ENCODE peak calls at places on chromosomes 13 and 19, in ten cellular contexts. One of them, this sample, is unnamed.

GRCh38 chr19:46828484-46828883 is 22.2 kb downstream of the AP2S1 start:
- DNase-seq in omental fat pad: no peak
- DNase-seq in HS-27A: no peak
- DNase-seq in left lung: no peak
- DNase-seq in cardiac fibroblast: no peak
- DNase-seq in activated CD8-positive, alpha-beta memory T cell treated with anti-CD3 and anti-CD28 coated beads for 48 hours: peak; percentile 20
- DNase-seq in A172: no peak
- DNase-seq in amygdala: no peak
- DNase-seq in Calu3: no peak
- DNase-seq in mucosa of gallbladder: no peak
- DNase-seq in this sample: no peak

GRCh38 chr13:51861728-51862300 is at the start of gene CCDC70:
- DNase-seq in cardiac fibroblast: no peak
- DNase-seq in amygdala: no peak
- DNase-seq in HS-27A: no peak
- DNase-seq in mucosa of gallbladder: no peak
- DNase-seq in A172: peak; percentile 36
- DNase-seq in Calu3: no peak
- DNase-seq in omental fat pad: no peak
- DNase-seq in activated CD8-positive, alpha-beta memory T cell treated with anti-CD3 and anti-CD28 coated beads for 48 hours: peak; percentile 23
- DNase-seq in left lung: no peak
- DNase-seq in this sample: no peak

GRCh38 chr19:12194827-12195500 is 32.1 kb downstream of the ZNF136 start:
- DNase-seq in HS-27A: no peak
- DNase-seq in mucosa of gallbladder: peak; percentile 93
- DNase-seq in omental fat pad: peak; percentile 82
- DNase-seq in Calu3: no peak
- DNase-seq in cardiac fibroblast: peak; percentile 74
- DNase-seq in left lung: peak; percentile 87
- DNase-seq in A172: no peak
- DNase-seq in activated CD8-positive, alpha-beta memory T cell treated with anti-CD3 and anti-CD28 coated beads for 48 hours: peak; percentile 51
- DNase-seq in amygdala: peak; percentile 85
- DNase-seq in this sample: peak; percentile 11

GRCh38 chr13:113508531-113509254 is 18.2 kb upstream of the DCUN1D2 start:
- DNase-seq in left lung: peak; percentile 70
- DNase-seq in mucosa of gallbladder: no peak
- DNase-seq in A172: no peak
- DNase-seq in amygdala: no peak
- DNase-seq in Calu3: no peak
- DNase-seq in omental fat pad: no peak
- DNase-seq in cardiac fibroblast: no peak
- DNase-seq in activated CD8-positive, alpha-beta memory T cell treated with anti-CD3 and anti-CD28 coated beads for 48 hours: no peak
- DNase-seq in HS-27A: no peak
- DNase-seq in this sample: no peak

GRCh38 chr13:68715651-68716050 is 1392.0 kb upstream of the ATXN8OS start:
- DNase-seq in left lung: no peak
- DNase-seq in omental fat pad: no peak
- DNase-seq in mucosa of gallbladder: no peak
- DNase-seq in activated CD8-positive, alpha-beta memory T cell treated with anti-CD3 and anti-CD28 coated beads for 48 hours: no peak
- DNase-seq in HS-27A: no peak
- DNase-seq in cardiac fibroblast: no peak
- DNase-seq in amygdala: no peak
- DNase-seq in Calu3: no peak
- DNase-seq in A172: no peak
- DNase-seq in this sample: no peak

GRCh38 chr19:33064778-33065550 is at the start of gene RHPN2:
- DNase-seq in left lung: peak; percentile 85
- DNase-seq in mucosa of gallbladder: peak; percentile 62
- DNase-seq in cardiac fibroblast: peak; percentile 81
- DNase-seq in A172: peak; percentile 61
- DNase-seq in Calu3: peak; percentile 80
- DNase-seq in HS-27A: no peak
- DNase-seq in activated CD8-positive, alpha-beta memory T cell treated with anti-CD3 and anti-CD28 coated beads for 48 hours: peak; percentile 45
- DNase-seq in omental fat pad: no peak
- DNase-seq in amygdala: peak; percentile 14
- DNase-seq in this sample: peak; percentile 82

GRCh38 chr13:60112771-60113170 is 51.0 kb downstream of the DIAPH3 start:
- DNase-seq in Calu3: no peak
- DNase-seq in A172: no peak
- DNase-seq in HS-27A: no peak
- DNase-seq in activated CD8-positive, alpha-beta memory T cell treated with anti-CD3 and anti-CD28 coated beads for 48 hours: no peak
- DNase-seq in omental fat pad: no peak
- DNase-seq in amygdala: no peak
- DNase-seq in cardiac fibroblast: no peak
- DNase-seq in left lung: no peak
- DNase-seq in mucosa of gallbladder: no peak
- DNase-seq in this sample: peak; percentile 7

GRCh38 chr19:35114656-35115537 is 726 bp upstream of the FXYD3 start:
- DNase-seq in Calu3: peak; percentile 85
- DNase-seq in left lung: peak; percentile 86
- DNase-seq in amygdala: peak; percentile 85
- DNase-seq in activated CD8-positive, alpha-beta memory T cell treated with anti-CD3 and anti-CD28 coated beads for 48 hours: peak; percentile 76
- DNase-seq in HS-27A: peak; percentile 62
- DNase-seq in A172: peak; percentile 45
- DNase-seq in cardiac fibroblast: peak; percentile 67
- DNase-seq in omental fat pad: peak; percentile 83
- DNase-seq in mucosa of gallbladder: peak; percentile 59
- DNase-seq in this sample: peak; percentile 80

GRCh38 chr19:13066933-13067831 is 35.5 kb downstream of the LYL1 start:
- DNase-seq in HS-27A: no peak
- DNase-seq in amygdala: no peak
- DNase-seq in left lung: no peak
- DNase-seq in A172: no peak
- DNase-seq in mucosa of gallbladder: no peak
- DNase-seq in Calu3: no peak
- DNase-seq in activated CD8-positive, alpha-beta memory T cell treated with anti-CD3 and anti-CD28 coated beads for 48 hours: no peak
- DNase-seq in omental fat pad: no peak
- DNase-seq in cardiac fibroblast: peak; percentile 30
- DNase-seq in this sample: no peak

GRCh38 chr13:112968380-112968909 is 569 bp upstream of the MCF2L start:
- DNase-seq in mucosa of gallbladder: peak; percentile 57
- DNase-seq in omental fat pad: no peak
- DNase-seq in Calu3: peak; percentile 16
- DNase-seq in left lung: peak; percentile 84
- DNase-seq in activated CD8-positive, alpha-beta memory T cell treated with anti-CD3 and anti-CD28 coated beads for 48 hours: no peak
- DNase-seq in cardiac fibroblast: no peak
- DNase-seq in amygdala: no peak
- DNase-seq in A172: no peak
- DNase-seq in HS-27A: no peak
- DNase-seq in this sample: no peak

GRCh38 chr13:93797463-93797862 is 570.9 kb downstream of the GPC6 start:
- DNase-seq in left lung: no peak
- DNase-seq in A172: no peak
- DNase-seq in activated CD8-positive, alpha-beta memory T cell treated with anti-CD3 and anti-CD28 coated beads for 48 hours: no peak
- DNase-seq in amygdala: no peak
- DNase-seq in cardiac fibroblast: no peak
- DNase-seq in omental fat pad: no peak
- DNase-seq in HS-27A: no peak
- DNase-seq in Calu3: no peak
- DNase-seq in mucosa of gallbladder: no peak
- DNase-seq in this sample: no peak

GRCh38 chr19:35298561-35298972 is 6.6 kb downstream of the MAG start:
- DNase-seq in amygdala: no peak
- DNase-seq in cardiac fibroblast: no peak
- DNase-seq in Calu3: no peak
- DNase-seq in mucosa of gallbladder: no peak
- DNase-seq in A172: no peak
- DNase-seq in HS-27A: no peak
- DNase-seq in omental fat pad: no peak
- DNase-seq in activated CD8-positive, alpha-beta memory T cell treated with anti-CD3 and anti-CD28 coated beads for 48 hours: no peak
- DNase-seq in left lung: no peak
- DNase-seq in this sample: no peak

GRCh38 chr19:56217039-56217949 is 15.2 kb downstream of the ZSCAN5C start:
- DNase-seq in omental fat pad: no peak
- DNase-seq in amygdala: no peak
- DNase-seq in A172: no peak
- DNase-seq in activated CD8-positive, alpha-beta memory T cell treated with anti-CD3 and anti-CD28 coated beads for 48 hours: no peak
- DNase-seq in cardiac fibroblast: peak; percentile 38
- DNase-seq in HS-27A: no peak
- DNase-seq in left lung: no peak
- DNase-seq in Calu3: peak; percentile 16
- DNase-seq in mucosa of gallbladder: no peak
- DNase-seq in this sample: peak; percentile 26

GRCh38 chr19:17370026-17370587 is 7.0 kb downstream of the PLVAP start:
- DNase-seq in activated CD8-positive, alpha-beta memory T cell treated with anti-CD3 and anti-CD28 coated beads for 48 hours: no peak
- DNase-seq in HS-27A: no peak
- DNase-seq in Calu3: no peak
- DNase-seq in A172: peak; percentile 37
- DNase-seq in mucosa of gallbladder: no peak
- DNase-seq in omental fat pad: no peak
- DNase-seq in amygdala: no peak
- DNase-seq in cardiac fibroblast: peak; percentile 94
- DNase-seq in left lung: no peak
- DNase-seq in this sample: no peak

GRCh38 chr19:8506402-8506957 is 4.0 kb upstream of the PRAM1 start:
- DNase-seq in HS-27A: no peak
- DNase-seq in Calu3: no peak
- DNase-seq in omental fat pad: no peak
- DNase-seq in mucosa of gallbladder: no peak
- DNase-seq in cardiac fibroblast: no peak
- DNase-seq in amygdala: no peak
- DNase-seq in A172: peak; percentile 35
- DNase-seq in left lung: no peak
- DNase-seq in activated CD8-positive, alpha-beta memory T cell treated with anti-CD3 and anti-CD28 coated beads for 48 hours: no peak
- DNase-seq in this sample: no peak

GRCh38 chr13:41649659-41650058 is 192.3 kb downstream of the RGCC start:
- DNase-seq in Calu3: no peak
- DNase-seq in HS-27A: no peak
- DNase-seq in activated CD8-positive, alpha-beta memory T cell treated with anti-CD3 and anti-CD28 coated beads for 48 hours: no peak
- DNase-seq in mucosa of gallbladder: no peak
- DNase-seq in amygdala: no peak
- DNase-seq in A172: no peak
- DNase-seq in omental fat pad: no peak
- DNase-seq in left lung: no peak
- DNase-seq in cardiac fibroblast: peak; percentile 28
- DNase-seq in this sample: peak; percentile 7

GRCh38 chr19:28258794-28259193 is 954.2 kb downstream of the UQCRFS1 start:
- DNase-seq in mucosa of gallbladder: no peak
- DNase-seq in Calu3: no peak
- DNase-seq in cardiac fibroblast: no peak
- DNase-seq in HS-27A: no peak
- DNase-seq in A172: no peak
- DNase-seq in left lung: no peak
- DNase-seq in activated CD8-positive, alpha-beta memory T cell treated with anti-CD3 and anti-CD28 coated beads for 48 hours: no peak
- DNase-seq in omental fat pad: no peak
- DNase-seq in amygdala: no peak
- DNase-seq in this sample: no peak

GRCh38 chr13:38819053-38819452 is 132.2 kb downstream of the FREM2 start:
- DNase-seq in A172: no peak
- DNase-seq in Calu3: no peak
- DNase-seq in mucosa of gallbladder: no peak
- DNase-seq in activated CD8-positive, alpha-beta memory T cell treated with anti-CD3 and anti-CD28 coated beads for 48 hours: no peak
- DNase-seq in left lung: no peak
- DNase-seq in amygdala: peak; percentile 5
- DNase-seq in cardiac fibroblast: no peak
- DNase-seq in omental fat pad: no peak
- DNase-seq in HS-27A: no peak
- DNase-seq in this sample: no peak

GRCh38 chr13:75855847-75856246 is 219.7 kb downstream of the LMO7 start:
- DNase-seq in amygdala: no peak
- DNase-seq in omental fat pad: no peak
- DNase-seq in activated CD8-positive, alpha-beta memory T cell treated with anti-CD3 and anti-CD28 coated beads for 48 hours: no peak
- DNase-seq in HS-27A: no peak
- DNase-seq in A172: no peak
- DNase-seq in mucosa of gallbladder: no peak
- DNase-seq in Calu3: no peak
- DNase-seq in left lung: no peak
- DNase-seq in cardiac fibroblast: no peak
- DNase-seq in this sample: no peak

GRCh38 chr19:35331551-35332214 is 2.7 kb downstream of the CD22 start:
- DNase-seq in cardiac fibroblast: no peak
- DNase-seq in A172: no peak
- DNase-seq in HS-27A: no peak
- DNase-seq in Calu3: no peak
- DNase-seq in amygdala: no peak
- DNase-seq in mucosa of gallbladder: no peak
- DNase-seq in activated CD8-positive, alpha-beta memory T cell treated with anti-CD3 and anti-CD28 coated beads for 48 hours: no peak
- DNase-seq in omental fat pad: no peak
- DNase-seq in left lung: peak; percentile 41
- DNase-seq in this sample: no peak

GRCh38 chr13:24511019-24511823 is 1.4 kb downstream of the PARP4 start:
- DNase-seq in amygdala: no peak
- DNase-seq in A172: peak; percentile 90
- DNase-seq in omental fat pad: no peak
- DNase-seq in left lung: no peak
- DNase-seq in HS-27A: peak; percentile 42
- DNase-seq in Calu3: peak; percentile 60
- DNase-seq in mucosa of gallbladder: peak; percentile 41
- DNase-seq in activated CD8-positive, alpha-beta memory T cell treated with anti-CD3 and anti-CD28 coated beads for 48 hours: peak; percentile 49
- DNase-seq in cardiac fibroblast: peak; percentile 82
- DNase-seq in this sample: peak; percentile 78

GRCh38 chr13:60397693-60398437 is 845 bp downstream of the TDRD3 start:
- DNase-seq in cardiac fibroblast: peak; percentile 78
- DNase-seq in amygdala: peak; percentile 57
- DNase-seq in A172: peak; percentile 37
- DNase-seq in activated CD8-positive, alpha-beta memory T cell treated with anti-CD3 and anti-CD28 coated beads for 48 hours: peak; percentile 29
- DNase-seq in left lung: peak; percentile 93
- DNase-seq in mucosa of gallbladder: peak; percentile 41
- DNase-seq in omental fat pad: peak; percentile 25
- DNase-seq in HS-27A: peak; percentile 29
- DNase-seq in Calu3: peak; percentile 10
- DNase-seq in this sample: peak; percentile 53

GRCh38 chr19:45752639-45753038 is 16.4 kb downstream of the SIX5 start:
- DNase-seq in HS-27A: no peak
- DNase-seq in omental fat pad: no peak
- DNase-seq in left lung: no peak
- DNase-seq in activated CD8-positive, alpha-beta memory T cell treated with anti-CD3 and anti-CD28 coated beads for 48 hours: no peak
- DNase-seq in cardiac fibroblast: no peak
- DNase-seq in mucosa of gallbladder: no peak
- DNase-seq in Calu3: no peak
- DNase-seq in A172: no peak
- DNase-seq in amygdala: no peak
- DNase-seq in this sample: no peak

GRCh38 chr13:109336730-109337129 is 449.7 kb downstream of the IRS2 start:
- DNase-seq in amygdala: no peak
- DNase-seq in A172: peak; percentile 73
- DNase-seq in omental fat pad: no peak
- DNase-seq in HS-27A: peak; percentile 53
- DNase-seq in Calu3: no peak
- DNase-seq in cardiac fibroblast: peak; percentile 73
- DNase-seq in mucosa of gallbladder: no peak
- DNase-seq in left lung: no peak
- DNase-seq in activated CD8-positive, alpha-beta memory T cell treated with anti-CD3 and anti-CD28 coated beads for 48 hours: no peak
- DNase-seq in this sample: peak; percentile 17

GRCh38 chr13:84821261-84821660 is 939.0 kb upstream of the SLITRK1 start:
- DNase-seq in mucosa of gallbladder: no peak
- DNase-seq in cardiac fibroblast: no peak
- DNase-seq in activated CD8-positive, alpha-beta memory T cell treated with anti-CD3 and anti-CD28 coated beads for 48 hours: no peak
- DNase-seq in Calu3: no peak
- DNase-seq in HS-27A: no peak
- DNase-seq in amygdala: no peak
- DNase-seq in omental fat pad: no peak
- DNase-seq in A172: no peak
- DNase-seq in left lung: no peak
- DNase-seq in this sample: no peak

GRCh38 chr13:42525035-42525504 is 48.9 kb upstream of the TNFSF11 start:
- DNase-seq in omental fat pad: no peak
- DNase-seq in HS-27A: no peak
- DNase-seq in activated CD8-positive, alpha-beta memory T cell treated with anti-CD3 and anti-CD28 coated beads for 48 hours: no peak
- DNase-seq in amygdala: no peak
- DNase-seq in left lung: no peak
- DNase-seq in mucosa of gallbladder: no peak
- DNase-seq in A172: peak; percentile 54
- DNase-seq in cardiac fibroblast: peak; percentile 70
- DNase-seq in Calu3: peak; percentile 20
- DNase-seq in this sample: no peak

GRCh38 chr19:15187026-15188007 is 13.5 kb downstream of the NOTCH3 start:
- DNase-seq in cardiac fibroblast: no peak
- DNase-seq in left lung: no peak
- DNase-seq in Calu3: no peak
- DNase-seq in A172: peak; percentile 48
- DNase-seq in omental fat pad: no peak
- DNase-seq in amygdala: no peak
- DNase-seq in mucosa of gallbladder: no peak
- DNase-seq in activated CD8-positive, alpha-beta memory T cell treated with anti-CD3 and anti-CD28 coated beads for 48 hours: no peak
- DNase-seq in HS-27A: no peak
- DNase-seq in this sample: peak; percentile 74

GRCh38 chr13:46062190-46062589 is 9.6 kb upstream of the ZC3H13 start:
- DNase-seq in left lung: no peak
- DNase-seq in omental fat pad: no peak
- DNase-seq in mucosa of gallbladder: no peak
- DNase-seq in HS-27A: no peak
- DNase-seq in activated CD8-positive, alpha-beta memory T cell treated with anti-CD3 and anti-CD28 coated beads for 48 hours: no peak
- DNase-seq in amygdala: no peak
- DNase-seq in cardiac fibroblast: peak; percentile 24
- DNase-seq in A172: no peak
- DNase-seq in Calu3: no peak
- DNase-seq in this sample: no peak

This sample was measured in hepatic stellate cell.